ENCODE peak calls at places on chromosomes 11 and 22, in six cellular contexts. Z is uterus; Y is GM23338; J is CD4-positive, alpha-beta memory T cell; L is neural progenitor cell; T is CD4-positive, CD25-positive, alpha-beta regulatory T cell. I is an unnamed sample. For H3K36me3, the result is how much of the 10 kb centered on the place peaks cover.

GRCh38 chr11:70251583-70252285 is 18.8 kb upstream of the PPFIA1 start:
- DNase-seq in Z (no peak), L (no peak), T (no peak), Y (peak), J (no peak), I (no peak)

GRCh38 chr11:1924121-1924520 is 4.6 kb downstream of the TNNT3 start:
- DNase-seq in Z (peak), J (no peak), T (no peak), L (no peak), Y (no peak), I (no peak)

GRCh38 chr11:68890490-68891231 is 13.0 kb downstream of the MRPL21 start:
- DNase-seq in L (no peak), Y (no peak), Z (peak), T (no peak), J (no peak), I (peak)

GRCh38 chr11:112174789-112175595 is at the start of gene BCO2:
- DNase-seq in J (peak), Z (peak), L (peak), T (peak), Y (peak), I (peak)

GRCh38 chr11:126341760-126342161 is 13.7 kb upstream of the ST3GAL4 start:
- DNase-seq in L (no peak), T (no peak), Z (no peak), J (no peak), Y (no peak), I (no peak)

GRCh38 chr11:62295504-62295903 is 3.4 kb downstream of the SCGB1D4 start:
- DNase-seq in L (peak), Z (no peak), T (peak), J (no peak), Y (peak), I (no peak)

GRCh38 chr11:65780770-65781151 is at the start of gene AP5B1:
- DNase-seq in J (peak), Y (peak), L (peak), T (peak), Z (peak), I (no peak)

GRCh38 chr11:72840780-72841179 is 26.6 kb downstream of the ATG16L2 start:
- DNase-seq in L (no peak), Z (no peak), T (no peak), J (no peak), Y (no peak), I (no peak)

GRCh38 chr11:32615422-32615821 is 31.8 kb downstream of the EIF3M start:
- DNase-seq in J (no peak), L (peak), Y (peak), Z (no peak), T (no peak), I (no peak)

GRCh38 chr11:105929381-105929955 is 92.6 kb downstream of the MSANTD4 start:
- DNase-seq in Y (no peak), J (no peak), L (no peak), T (no peak), Z (no peak), I (no peak)

GRCh38 chr11:63710476-63711217 is 29.3 kb downstream of the RTN3 start:
- DNase-seq in Y (no peak), J (no peak), L (no peak), T (no peak), Z (peak), I (no peak)

GRCh38 chr22:20001082-20001638 is 15.5 kb downstream of the ARVCF start:
- DNase-seq in Y (peak), L (no peak), T (no peak), J (no peak), Z (no peak), I (no peak)

GRCh38 chr11:2541881-2542361 is 97.1 kb downstream of the KCNQ1 start:
- DNase-seq in T (no peak), Z (no peak), L (no peak), Y (no peak), J (no peak), I (no peak)

GRCh38 chr22:40107244-40107643 is 70.5 kb upstream of the TNRC6B start:
- DNase-seq in J (no peak), Z (no peak), T (peak), L (no peak), Y (no peak), I (no peak)

GRCh38 chr11:64268028-64268686 is 16.3 kb downstream of the BAD start:
- DNase-seq in Z (no peak), J (no peak), L (no peak), Y (no peak), T (no peak), I (no peak)

GRCh38 chr22:42720263-42721044 is at the start of gene A4GALT:
- DNase-seq in Y (peak), Z (no peak), L (peak), J (peak), T (no peak), I (no peak)

GRCh38 chr11:127925430-127925829 is 661.9 kb downstream of the ETS1 start:
- DNase-seq in T (no peak), Y (no peak), J (no peak), L (no peak), Z (no peak), I (no peak)

GRCh38 chr22:21760640-21761039 is 25.0 kb upstream of the YPEL1 start:
- DNase-seq in J (no peak), Z (no peak), Y (no peak), T (no peak), L (no peak), I (no peak)

GRCh38 chr11:2883717-2884423 is 1.7 kb downstream of the CDKN1C start:
- DNase-seq in L (peak), Y (peak), J (no peak), Z (no peak), T (no peak), I (no peak)

DNA sequence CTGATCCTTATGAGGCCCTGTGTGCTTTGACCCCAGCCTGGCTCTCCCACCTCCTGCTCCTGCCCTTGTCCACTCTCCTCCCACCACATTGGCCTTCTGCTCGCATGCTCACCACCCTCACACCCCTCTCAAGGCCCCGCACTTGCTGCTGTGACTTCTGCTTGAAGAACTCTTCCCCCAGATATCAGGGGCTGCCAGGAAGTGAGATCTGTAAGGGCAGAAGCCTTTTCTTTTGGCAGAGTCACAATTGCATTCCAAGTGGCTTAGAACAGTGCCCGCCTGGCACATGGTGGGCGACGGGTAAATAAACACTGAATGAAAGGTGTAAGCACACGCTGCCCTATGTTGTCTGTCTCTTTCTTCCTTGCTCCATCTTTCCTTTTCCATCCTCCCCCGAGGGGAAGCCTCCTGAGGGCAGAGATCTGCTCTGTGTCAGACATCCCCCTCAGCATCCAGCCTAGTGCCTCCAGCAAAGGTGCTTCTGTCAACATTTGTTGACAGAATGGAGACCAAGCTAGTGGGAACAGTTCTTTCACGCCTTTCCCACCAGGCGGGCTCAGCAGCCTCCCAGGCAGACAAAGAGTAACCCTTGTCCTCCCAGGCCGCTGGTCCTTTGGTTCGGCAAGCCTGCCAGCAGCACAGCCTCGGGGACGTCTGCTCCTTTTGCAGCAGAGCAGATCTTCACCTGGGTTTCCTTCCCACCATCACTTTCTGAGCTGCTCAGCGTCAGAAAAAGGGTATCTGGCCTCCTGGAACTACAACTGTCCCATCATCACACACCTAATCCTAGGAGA is 10.0 kb upstream of the PEX26 start:
- DNase-seq in Y (no peak), T (no peak), Z (no peak), L (no peak), J (no peak), I (no peak)
- H3K27ac ChIP-seq in Y (no peak), T (no peak), Z (peak), L (no peak), J (no peak), I (peak)

GRCh38 chr11:71472357-71472885 is 19.4 kb downstream of the NADSYN1 start:
- DNase-seq in T (no peak), J (no peak), L (no peak), Z (no peak), Y (no peak), I (no peak)

GRCh38 chr11:71474771-71475483 is 21.9 kb downstream of the NADSYN1 start:
- DNase-seq in Y (no peak), J (no peak), T (no peak), Z (no peak), L (no peak), I (no peak)

GRCh38 chr11:71473793-71474080 is 20.7 kb downstream of the NADSYN1 start:
- DNase-seq in L (no peak), Y (no peak), Z (no peak), J (no peak), T (no peak), I (no peak)

GRCh38 chr11:71474141-71474770 is 21.3 kb downstream of the NADSYN1 start:
- DNase-seq in L (no peak), Z (no peak), J (no peak), Y (no peak), T (no peak), I (no peak)

DNA sequence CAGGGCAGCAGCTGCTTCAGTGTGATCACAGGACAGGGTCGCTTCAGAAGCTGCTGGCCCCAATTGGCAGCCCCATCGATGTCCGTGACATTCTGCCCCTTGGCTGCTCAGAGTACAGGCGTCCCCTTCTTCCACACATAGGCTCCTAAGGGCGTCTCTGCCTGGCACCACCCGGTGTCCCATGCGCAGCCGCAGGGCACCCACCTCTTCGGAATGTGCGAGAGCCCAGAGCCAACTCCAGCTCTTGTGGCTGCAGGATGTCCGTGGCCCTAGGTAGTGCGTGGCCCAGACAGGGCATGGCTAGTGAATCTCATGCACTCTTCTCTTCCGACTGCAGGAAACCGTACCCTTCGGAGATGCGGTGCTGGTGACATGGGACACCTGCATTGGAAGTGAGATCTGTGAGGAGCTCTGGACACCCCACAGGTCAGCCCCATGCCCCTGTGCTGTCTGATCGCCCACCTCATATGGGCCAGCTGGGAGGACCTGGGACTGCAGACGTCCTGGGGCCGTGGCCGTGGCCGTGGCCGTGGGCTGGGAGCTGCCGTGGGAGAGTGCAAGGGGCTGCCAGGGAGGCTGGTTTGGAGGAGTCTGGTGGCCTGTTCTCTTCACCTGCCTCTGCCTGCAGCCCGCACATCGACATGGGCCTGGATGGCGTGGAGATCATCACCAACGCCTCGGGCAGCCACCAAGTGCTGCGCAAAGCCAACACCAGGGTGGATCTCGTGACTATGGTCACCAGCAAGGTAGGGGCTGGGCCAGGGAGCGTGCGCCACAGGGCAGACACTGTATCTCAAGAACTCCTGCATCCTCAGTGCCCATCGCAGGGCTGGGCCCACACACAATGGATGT is 20.2 kb downstream of the NADSYN1 start:
- DNase-seq in L (no peak), T (no peak), Y (no peak), Z (no peak), J (no peak), I (no peak)
- H3K36me3 ChIP-seq in L (under half), T (half or more), Y (under half), Z (under half), J (half or more), I (under half)

DNA sequence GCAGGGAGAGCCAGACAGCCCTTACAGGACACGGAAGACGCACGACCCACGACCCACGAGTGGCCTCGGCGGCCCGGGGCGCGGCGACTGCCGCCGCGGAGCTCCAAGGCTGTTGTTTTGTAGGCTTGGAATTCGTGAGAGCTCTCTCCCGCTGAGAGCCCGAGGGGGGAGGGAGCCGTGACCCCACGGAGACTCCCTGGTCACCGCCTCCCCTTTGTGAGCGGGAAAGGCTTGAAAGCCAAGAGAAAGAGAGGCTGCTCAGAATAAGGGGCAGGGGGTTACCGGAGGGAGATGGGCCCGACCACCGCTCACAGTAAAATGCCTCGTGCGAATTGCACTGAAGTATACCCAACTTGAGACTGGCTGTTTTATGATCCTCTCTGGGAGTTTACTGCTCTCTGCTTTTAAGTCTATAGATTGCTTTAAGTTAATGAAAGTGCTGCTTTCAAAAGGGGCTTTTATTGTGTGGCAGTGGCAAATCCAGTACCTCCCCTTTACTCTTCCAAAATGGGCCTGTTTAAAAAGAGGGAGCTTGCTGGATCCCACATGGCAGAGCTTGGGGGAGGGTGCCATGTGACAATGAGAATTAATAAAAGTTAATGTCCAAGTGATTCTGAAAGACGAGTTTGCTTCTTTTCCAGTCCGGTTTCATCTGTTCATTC is 2.9 kb downstream of the PKNOX2 start:
- DNase-seq in Z (peak), J (no peak), T (no peak), Y (peak), L (peak), I (no peak)
- H3K27ac ChIP-seq in Z (peak), J (no peak), T (no peak), Y (no peak), L (peak), I (peak)

GRCh38 chr11:12143461-12144258 is 33.3 kb downstream of the MICAL2 start:
- DNase-seq in T (no peak), L (no peak), J (no peak), Z (no peak), Y (no peak), I (no peak)
- H3K36me3 ChIP-seq in T (under half), L (under half), J (under half), Z (under half), Y (under half), I (under half)

GRCh38 chr11:34238966-34239365 is 118.8 kb downstream of the ABTB2 start:
- DNase-seq in Y (no peak), T (no peak), J (no peak), L (no peak), Z (no peak), I (no peak)
- H3K27ac ChIP-seq in Y (no peak), T (no peak), J (no peak), L (no peak), Z (no peak), I (no peak)

GRCh38 chr11:88305430-88305829 is 32.1 kb downstream of the CTSC start:
- DNase-seq in L (no peak), T (no peak), J (no peak), Z (no peak), Y (no peak), I (no peak)
- H3K36me3 ChIP-seq in L (under half), T (under half), J (under half), Z (under half), Y (under half), I (under half)

GRCh38 chr11:114160884-114161283 is 101.4 kb downstream of the ZBTB16 start:
- DNase-seq in T (no peak), Y (no peak), L (no peak), J (no peak), Z (no peak), I (no peak)

GRCh38 chr11:114158886-114159285 is 99.4 kb downstream of the ZBTB16 start:
- DNase-seq in Y (no peak), T (no peak), J (no peak), Z (no peak), L (no peak), I (no peak)

GRCh38 chr11:114157476-114158050 is 98.1 kb downstream of the ZBTB16 start:
- DNase-seq in J (no peak), T (no peak), L (no peak), Y (no peak), Z (no peak), I (peak)

GRCh38 chr11:114159802-114160588 is 100.5 kb downstream of the ZBTB16 start:
- DNase-seq in J (peak), L (peak), T (peak), Y (peak), Z (peak), I (peak)

DNA sequence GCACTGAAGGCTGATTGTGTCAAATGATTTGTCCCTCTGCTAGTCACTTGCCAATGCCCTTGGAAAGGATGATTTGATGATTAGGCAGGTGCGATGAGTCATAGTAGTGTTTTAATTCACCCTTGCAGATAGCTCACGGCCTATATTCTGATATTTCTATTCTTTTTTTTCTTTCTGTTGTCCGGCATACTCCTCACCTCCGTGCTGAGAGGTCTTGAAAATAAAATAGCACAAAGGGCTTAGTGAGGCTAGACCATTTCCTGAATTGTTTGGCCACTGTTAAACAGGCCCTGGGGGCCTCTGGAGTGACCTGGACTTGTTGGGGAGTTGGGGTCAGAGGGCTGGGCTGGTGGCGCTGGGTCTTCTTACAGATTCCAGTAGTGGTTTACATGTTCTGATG is 99.8 kb downstream of the ZBTB16 start:
- DNase-seq in J (no peak), L (no peak), Z (no peak), Y (no peak), T (peak), I (no peak)
- H3K27ac ChIP-seq in J (peak), L (no peak), Z (peak), Y (no peak), T (peak), I (peak)

I was measured in right atrium auricular region.